ENCODE peak calls at places on chromosomes 12 and 14, in seven cellular contexts. G, Q, I, C, O, Y and K are unnamed samples.

GRCh38 chr12:41188058-41188840 is at the start of gene PDZRN4:
- DNase-seq in O (no peak), I (no peak), G (peak; percentile 72), Y (no peak), C (no peak), Q (peak; percentile 82), K (no peak)

GRCh38 chr12:95582230-95583058 is 31.2 kb upstream of the USP44 start:
- DNase-seq in G (no peak), O (peak; percentile 51), I (peak; percentile 60), Q (peak; percentile 43), C (no peak), Y (no peak), K (peak; percentile 37)

GRCh38 chr14:31884238-31884637 is 192.9 kb upstream of the ARHGAP5 start:
- DNase-seq in C (no peak), Y (no peak), G (no peak), O (no peak), Q (no peak), I (no peak), K (no peak)

GRCh38 chr12:91379051-91379775 is 196.6 kb upstream of the DCN start:
- DNase-seq in I (no peak), Y (no peak), C (no peak), O (no peak), Q (no peak), G (no peak), K (no peak)

GRCh38 chr12:95205685-95206084 is 11.6 kb downstream of the FGD6 start:
- DNase-seq in I (no peak), G (no peak), O (no peak), C (no peak), Y (no peak), Q (no peak), K (no peak)

GRCh38 chr14:105301103-105301914 is 508 bp upstream of the BRF1 start:
- DNase-seq in Y (peak; percentile 97), G (peak; percentile 100), O (peak; percentile 89), I (peak; percentile 98), C (peak; percentile 78), Q (peak; percentile 99), K (peak; percentile 90)

GRCh38 chr14:61545716-61546455 is 149.4 kb upstream of the HIF1A start:
- DNase-seq in Y (no peak), O (no peak), G (no peak), Q (no peak), I (no peak), C (no peak), K (no peak)

GRCh38 chr12:128619263-128619662 is 204.5 kb downstream of the SLC15A4 start:
- DNase-seq in O (no peak), Q (no peak), I (no peak), G (no peak), C (no peak), Y (no peak), K (no peak)

GRCh38 chr12:115481141-115481540 is 796.4 kb downstream of the MED13L start:
- DNase-seq in I (peak; percentile 26), G (no peak), C (peak; percentile 54), Y (no peak), O (no peak), Q (no peak), K (peak; percentile 32)

GRCh38 chr12:128727999-128728398 is 95.8 kb downstream of the SLC15A4 start:
- DNase-seq in Q (no peak), G (no peak), Y (no peak), C (no peak), I (no peak), O (no peak), K (peak; percentile 15)

DNA sequence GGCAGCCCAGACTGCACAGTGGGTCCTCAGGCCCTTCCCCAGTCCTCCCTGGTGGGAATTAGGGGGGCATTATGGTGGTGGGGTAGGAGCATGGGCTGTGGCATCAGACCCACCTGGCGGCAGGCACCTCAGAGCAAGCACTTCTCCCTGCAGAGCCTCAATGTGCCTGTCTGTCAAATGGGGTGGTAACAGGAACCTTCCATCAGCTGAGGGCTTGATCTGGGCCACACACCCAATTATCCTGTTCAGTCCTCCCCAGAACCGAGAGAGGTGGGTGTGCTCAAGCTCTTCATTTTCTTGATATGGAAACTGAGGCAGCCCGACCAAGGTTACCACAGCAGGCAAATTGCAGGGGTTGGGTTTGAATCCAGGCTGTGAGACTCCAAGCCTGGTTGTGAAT is 38.4 kb downstream of the MVK start:
- DNase-seq in C (no peak), I (no peak), G (no peak), Q (no peak), O (no peak), Y (no peak), K (no peak)
- TF ChIP-seq JUND in C (no peak), I (no peak), G (no peak), Q (no peak), O (no peak), Y (no peak), K (no peak)

GRCh38 chr12:90245396-90245795 is 536.8 kb upstream of the ATP2B1 start:
- DNase-seq in O (no peak), Y (no peak), C (no peak), G (no peak), I (no peak), Q (no peak), K (no peak)
- TF ChIP-seq JUND in O (no peak), Y (no peak), C (no peak), G (no peak), I (no peak), Q (no peak), K (no peak)

DNA sequence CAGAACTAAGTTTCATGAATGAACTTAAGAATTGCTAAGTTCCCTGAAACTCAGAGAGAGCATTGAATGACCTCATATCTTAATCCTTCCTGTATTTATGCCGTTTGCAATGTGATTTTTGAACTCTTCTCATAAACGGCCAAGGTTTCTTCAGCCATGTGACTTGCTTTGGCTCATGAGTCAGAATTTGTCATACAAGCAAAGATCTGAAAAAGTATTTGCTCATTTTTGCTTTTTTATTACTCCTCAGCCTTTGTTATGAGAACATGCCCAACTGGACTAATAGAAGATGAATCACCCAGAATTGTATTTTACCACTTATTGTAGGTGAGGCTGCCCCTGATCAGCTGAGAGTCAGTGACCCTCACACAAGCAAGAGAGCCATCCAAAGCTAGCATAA is 693.8 kb downstream of the BCL11B start:
- DNase-seq in Y (no peak), Q (no peak), O (no peak), G (no peak), C (no peak), I (no peak), K (no peak)
- TF ChIP-seq JUND in Y (no peak), Q (no peak), O (no peak), G (no peak), C (no peak), I (no peak), K (no peak)

DNA sequence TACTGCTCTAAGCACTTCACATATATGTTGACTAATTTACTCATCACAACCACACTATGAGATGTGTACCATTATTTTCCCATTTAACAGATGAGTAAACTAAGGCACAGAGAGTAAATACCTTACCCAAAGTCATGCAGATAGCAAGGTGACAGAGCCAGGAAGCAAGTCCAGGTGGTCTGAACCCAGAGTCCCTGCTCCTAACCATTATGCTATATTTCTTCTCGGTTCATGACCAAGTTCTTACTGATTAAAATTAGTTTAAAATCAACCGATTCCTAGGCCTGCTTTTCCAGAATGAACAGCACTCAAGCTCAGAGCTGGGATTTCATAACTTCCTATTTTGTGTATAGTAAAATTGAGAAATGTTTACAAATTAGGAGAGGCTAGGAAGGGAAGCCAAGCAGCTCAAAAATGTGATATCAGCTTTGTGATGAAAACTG is 85.5 kb upstream of the EGLN3 start:
- DNase-seq in G (no peak), Q (no peak), Y (no peak), C (no peak), O (no peak), I (no peak), K (no peak)
- TF ChIP-seq JUND in G (no peak), Q (no peak), Y (no peak), C (no peak), O (no peak), I (no peak), K (no peak)

DNA sequence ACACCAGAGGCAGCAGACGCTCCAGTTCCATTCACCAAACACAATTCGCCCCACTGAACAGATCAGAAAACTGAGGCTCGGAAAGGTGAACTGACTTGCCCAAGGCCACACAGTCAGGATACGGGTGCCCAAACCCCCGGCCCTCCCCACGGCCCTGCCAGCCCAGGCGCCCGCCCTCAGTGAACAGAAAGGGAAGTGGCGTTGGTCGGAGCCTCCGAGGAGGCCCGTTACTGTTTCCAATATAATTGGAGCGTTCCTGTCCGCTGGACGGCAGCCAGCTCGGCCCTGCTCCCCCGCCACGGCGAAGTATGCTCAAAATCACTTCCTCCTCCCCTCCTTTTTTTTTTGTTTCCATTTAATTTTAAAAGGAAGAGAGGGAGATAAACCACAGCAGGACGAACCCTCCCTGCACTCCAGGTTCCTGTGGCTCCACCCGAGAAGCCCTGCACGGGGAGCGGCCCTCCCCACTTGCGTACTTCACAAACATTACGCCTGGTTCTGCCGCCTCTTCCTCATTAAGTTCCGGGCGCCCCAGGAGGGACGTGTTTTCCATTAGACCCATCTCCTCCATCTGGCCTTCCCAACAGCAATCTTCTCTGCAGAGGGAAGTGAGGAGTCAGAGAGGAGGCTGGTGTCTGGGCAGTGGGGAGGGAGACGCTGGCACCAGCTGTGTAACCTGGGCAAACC is 61.1 kb downstream of the NCOR2 start:
- DNase-seq in O (no peak), Y (peak; percentile 34), C (no peak), Q (peak; percentile 89), I (no peak), G (no peak), K (no peak)
- TF ChIP-seq JUND in O (no peak), Y (no peak), C (no peak), Q (no peak), I (no peak), G (no peak), K (no peak)

DNA sequence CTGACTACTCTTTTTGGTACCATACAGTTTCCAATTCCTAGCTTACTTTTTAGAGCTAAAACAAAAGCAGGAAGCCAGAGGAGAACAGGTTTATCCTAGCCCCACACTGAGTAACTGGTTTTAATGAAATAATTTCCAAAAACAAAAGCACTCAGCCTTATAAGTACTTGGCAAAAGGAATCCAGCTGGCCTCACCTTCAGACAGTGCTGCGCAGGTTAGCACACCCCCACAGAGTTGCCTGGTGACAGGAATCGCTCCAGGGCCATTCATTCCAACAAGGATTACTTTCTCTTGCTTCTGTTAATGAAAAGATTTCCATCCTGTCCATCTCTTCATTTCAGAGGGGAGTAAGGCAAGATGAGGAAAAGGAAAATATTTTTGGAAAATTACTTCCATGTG is 84.6 kb downstream of the SCFD1 start:
- DNase-seq in C (no peak), I (no peak), G (no peak), Y (no peak), Q (no peak), O (no peak), K (no peak)
- TF ChIP-seq JUND in C (no peak), I (no peak), G (no peak), Y (no peak), Q (no peak), O (no peak), K (no peak)